ENCODE peak calls at places on chromosomes 1 and 21, in five cellular contexts. I is H9; W is effector CD4-positive, alpha-beta T cell; K is transverse colon; X is HT1080. V is an unnamed sample.

GRCh38 chr1:149997585-149998262 is 12.8 kb downstream of the OTUD7B start:
- DNase-seq in I (no peak), W (no peak), K (no peak), X (no peak), V (no peak)

GRCh38 chr1:67755619-67756018 is 70.6 kb downstream of the GADD45A start:
- DNase-seq in I (no peak), W (no peak), K (no peak), X (no peak), V (no peak)

GRCh38 chr1:115877511-115877910 is 36.6 kb upstream of the NHLH2 start:
- DNase-seq in I (peak; percentile 55), W (no peak), K (no peak), X (no peak), V (no peak)

GRCh38 chr1:38330799-38331198 is 284.2 kb upstream of the POU3F1 start:
- DNase-seq in I (no peak), W (no peak), K (no peak), X (no peak), V (no peak)

GRCh38 chr21:41143596-41144325 is 24.2 kb upstream of the BACE2 start:
- DNase-seq in I (no peak), W (no peak), K (no peak), X (no peak), V (no peak)

GRCh38 chr1:223645903-223646302 is 19.6 kb downstream of the CAPN8 start:
- DNase-seq in I (no peak), W (no peak), K (peak; percentile 46), X (no peak), V (no peak)

GRCh38 chr1:24745711-24746582 is 700 bp downstream of the CLIC4 start:
- DNase-seq in I (no peak), W (no peak), K (peak; percentile 52), X (peak; percentile 51), V (peak; percentile 68)

GRCh38 chr1:201192478-201192804 is 1.8 kb downstream of the IGFN1 start:
- DNase-seq in I (no peak), W (no peak), K (no peak), X (no peak), V (no peak)